ENCODE peak calls at places on chromosome 7, in four cellular contexts. Z is effector memory CD8-positive, alpha-beta T cell; H is Panc1; F is left ventricle myocardium superior. C is an unnamed sample.

GRCh38 chr7:55387062-55387965 is 22.2 kb downstream of the LANCL2 start:
- ATAC-seq in Z (no peak), H (no peak), F (no peak), C (no peak)

GRCh38 chr7:63040966-63041610 is 957.6 kb upstream of the ZNF722 start:
- ATAC-seq in Z (no peak), H (no peak), F (no peak), C (no peak)

GRCh38 chr7:71300603-71301002 is 168.7 kb downstream of the GALNT17 start:
- ATAC-seq in Z (no peak), H (no peak), F (no peak), C (no peak)

GRCh38 chr7:117086788-117087187 is 133.5 kb downstream of the ST7 start:
- ATAC-seq in Z (no peak), H (no peak), F (peak; percentile 54), C (no peak)

GRCh38 chr7:155961241-155962190 is 149.3 kb upstream of the SHH start:
- ATAC-seq in Z (no peak), H (peak; percentile 69), F (no peak), C (no peak)

GRCh38 chr7:155769701-155770100 is 42.6 kb downstream of the SHH start:
- ATAC-seq in Z (no peak), H (no peak), F (peak; percentile 23), C (no peak)

GRCh38 chr7:111362660-111363059 is 199.6 kb downstream of the IMMP2L start:
- ATAC-seq in Z (no peak), H (no peak), F (no peak), C (no peak)

GRCh38 chr7:55120501-55121198 is 101.8 kb downstream of the EGFR start:
- ATAC-seq in Z (no peak), H (no peak), F (peak; percentile 89), C (no peak)

GRCh38 chr7:44664756-44665461 is 58.5 kb downstream of the OGDH start:
- ATAC-seq in Z (no peak), H (no peak), F (peak; percentile 13), C (no peak)

GRCh38 chr7:80361948-80362347 is 149.9 kb downstream of the GNAT3 start:
- ATAC-seq in Z (no peak), H (no peak), F (no peak), C (no peak)

C was measured in stimulated activated memory B cell treated with anti-CD40 and anti-IgM and Interleukin-4, amounts not matched to agents 10 μg/mL and 1 μg/mL and 100 μg/mL, for 72 hours.